ENCODE peak calls at places on chromosomes 2 and 18, in six cellular contexts. V is Peyer's patch, W is PC-9, J is SJCRH30, Z is dorsolateral prefrontal cortex, H is A549. M is an unnamed sample.

GRCh38 chr2:26946841-26947784 is 23.3 kb upstream of the MAPRE3 start:
- DNase-seq in V (no peak), W (peak), J (peak), Z (no peak), H (no peak), M (no peak)

GRCh38 chr2:3667151-3667631 is 9.2 kb downstream of the ALLC start:
- DNase-seq in V (no peak), W (no peak), J (no peak), Z (no peak), H (no peak), M (peak)

GRCh38 chr2:64819774-64820688 is 166.3 kb upstream of the SERTAD2 start:
- DNase-seq in V (peak), W (no peak), J (no peak), Z (no peak), H (no peak), M (no peak)

GRCh38 chr2:69304685-69305084 is 82.3 kb downstream of the GFPT1 start:
- DNase-seq in V (no peak), W (no peak), J (peak), Z (no peak), H (no peak), M (no peak)

GRCh38 chr18:22563098-22563707 is 145.5 kb upstream of the CTAGE1 start:
- DNase-seq in V (no peak), W (peak), J (peak), Z (no peak), H (peak), M (peak)

GRCh38 chr2:1585635-1586034 is 158.7 kb downstream of the PXDN start:
- DNase-seq in V (no peak), W (no peak), J (no peak), Z (no peak), H (no peak), M (no peak)

GRCh38 chr2:228927028-228928010 is 343.8 kb downstream of the PID1 start:
- DNase-seq in V (no peak), W (no peak), J (no peak), Z (no peak), H (no peak), M (no peak)

GRCh38 chr18:51191139-51191717 is 6.3 kb downstream of the MEX3C start:
- DNase-seq in V (no peak), W (no peak), J (no peak), Z (no peak), H (no peak), M (no peak)

GRCh38 chr2:133456156-133456555 is 112.1 kb downstream of the NCKAP5 start:
- DNase-seq in V (no peak), W (no peak), J (no peak), Z (no peak), H (no peak), M (no peak)

GRCh38 chr2:190121971-190122370 is 59.4 kb upstream of the MSTN start:
- DNase-seq in V (no peak), W (no peak), J (peak), Z (no peak), H (peak), M (no peak)

GRCh38 chr2:192148620-192149321 is 46.0 kb downstream of the TMEFF2 start:
- DNase-seq in V (no peak), W (no peak), J (peak), Z (no peak), H (no peak), M (no peak)

GRCh38 chr2:38131665-38132064 is 55.7 kb upstream of the CYP1B1 start:
- DNase-seq in V (no peak), W (no peak), J (no peak), Z (no peak), H (no peak), M (no peak)
- H3K27ac ChIP-seq in V (no peak), W (no peak), J (no peak), Z (peak), H (no peak), M (no peak)

GRCh38 chr18:10205136-10205535 is 249.3 kb upstream of the APCDD1 start:
- DNase-seq in V (no peak), W (no peak), J (peak), Z (no peak), H (no peak), M (no peak)
- H3K4me3 ChIP-seq in V (no peak), W (no peak), J (no peak), Z (no peak), H (no peak), M (no peak)

GRCh38 chr2:45258251-45258775 is 249.1 kb upstream of the SIX2 start:
- DNase-seq in V (no peak), W (no peak), J (peak), Z (no peak), H (no peak), M (no peak)
- H3K27ac ChIP-seq in V (no peak), W (no peak), J (peak), Z (no peak), H (no peak), M (no peak)

DNA sequence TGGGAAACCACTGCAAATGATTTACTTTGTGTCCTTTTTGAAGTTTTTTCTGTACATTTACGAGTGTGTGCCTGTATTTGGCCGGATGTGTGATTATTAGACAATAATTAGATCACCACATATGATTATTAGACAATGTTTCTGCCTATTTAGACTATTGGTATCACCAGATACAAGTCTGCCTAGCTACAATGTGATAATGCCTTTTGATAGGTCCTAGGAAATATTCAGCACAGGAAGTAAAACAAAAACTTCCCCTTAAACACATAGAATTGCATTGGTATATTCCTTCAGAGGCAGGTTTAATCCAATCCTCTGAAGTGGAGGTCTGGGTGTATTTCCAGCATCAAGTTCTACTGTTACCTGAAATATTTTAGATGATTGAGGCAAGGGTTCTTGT is 275.1 kb downstream of the TGIF1 start:
- DNase-seq in V (no peak), W (no peak), J (no peak), Z (no peak), H (no peak), M (no peak)
- H3K4me3 ChIP-seq in V (no peak), W (no peak), J (no peak), Z (no peak), H (no peak), M (no peak)

DNA sequence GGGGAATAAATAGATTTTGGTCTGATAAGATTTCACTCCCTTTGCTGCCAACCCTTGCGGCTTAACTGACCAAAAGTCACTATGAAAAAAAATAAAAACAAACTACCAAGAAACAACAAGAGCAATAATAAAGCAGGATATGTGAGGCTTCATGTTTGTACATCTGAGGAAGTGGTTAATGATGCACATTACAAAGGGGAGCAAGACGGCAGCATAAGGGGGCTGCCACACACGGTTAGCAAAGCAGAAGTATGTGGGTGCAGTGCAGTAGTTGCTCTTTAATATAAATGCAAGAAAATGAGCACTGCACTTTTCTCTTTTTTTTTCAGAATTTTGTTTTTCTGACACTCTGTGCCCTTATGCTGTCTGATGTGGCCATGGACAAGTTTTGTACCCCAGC is 377.1 kb upstream of the CNTNAP5 start:
- DNase-seq in V (no peak), W (no peak), J (no peak), Z (no peak), H (no peak), M (no peak)
- H3K27ac ChIP-seq in V (no peak), W (no peak), J (no peak), Z (no peak), H (no peak), M (no peak)

M was measured in WERI-Rb-1.